ENCODE peak calls at places on chromosomes 4 and X, in eight cellular contexts. B is colonic mucosa; U is DND-41; O is iris pigment epithelial cell; Z is NCI-H774; W is nephron progenitor cell; Y is chondrocyte; S is stimulated activated CD4-positive, alpha-beta T cell treated with anti-CD3 and anti-CD28 coated beads, Interleukin-4, amount 100 ng/mL, for 48 hours. R is an unnamed sample.

GRCh38 chr4:83013420-83013867 is 2.8 kb upstream of the LIN54 start:
- DNase-seq in B (no peak), U (no peak), O (no peak), Z (no peak), W (no peak), Y (no peak), S (no peak), R (no peak)

GRCh38 chrX:104721854-104722253 is 155.9 kb downstream of the IL1RAPL2 start:
- DNase-seq in B (no peak), U (no peak), O (no peak), Z (no peak), W (no peak), Y (no peak), S (no peak), R (no peak)

GRCh38 chrX:147913570-147913969 is 1.9 kb downstream of the FMR1 start:
- DNase-seq in B (no peak), U (no peak), O (no peak), Z (no peak), W (no peak), Y (no peak), S (no peak), R (no peak)

GRCh38 chrX:109684136-109684535 is 48.9 kb downstream of the ACSL4 start:
- DNase-seq in B (no peak), U (no peak), O (peak; percentile 54), Z (no peak), W (no peak), Y (no peak), S (no peak), R (no peak)

GRCh38 chr4:119271361-119272085 is 50.4 kb downstream of the FABP2 start:
- DNase-seq in B (no peak), U (no peak), O (no peak), Z (no peak), W (no peak), Y (no peak), S (no peak), R (no peak)

GRCh38 chr4:126691797-126692196 is 941.0 kb upstream of the INTU start:
- DNase-seq in B (no peak), U (no peak), O (no peak), Z (no peak), W (no peak), Y (no peak), S (no peak), R (no peak)

GRCh38 chrX:23821847-23822246 is 38.9 kb downstream of the SAT1 start:
- DNase-seq in B (no peak), U (no peak), O (no peak), Z (no peak), W (no peak), Y (no peak), S (no peak), R (no peak)

GRCh38 chr4:160364217-160364616 is 1261.3 kb downstream of the RAPGEF2 start:
- DNase-seq in B (no peak), U (no peak), O (no peak), Z (no peak), W (no peak), Y (no peak), S (no peak), R (no peak)

GRCh38 chr4:126071346-126072333 is 756.9 kb downstream of the FAT4 start:
- DNase-seq in B (no peak), U (no peak), O (peak; percentile 86), Z (peak; percentile 52), W (no peak), Y (no peak), S (no peak), R (no peak)

GRCh38 chr4:14856076-14856926 is 146.0 kb upstream of the CPEB2 start:
- DNase-seq in B (peak; percentile 79), U (no peak), O (peak; percentile 100), Z (no peak), W (no peak), Y (no peak), S (peak; percentile 28), R (no peak)

GRCh38 chr4:165684177-165684870 is 188.7 kb upstream of the TLL1 start:
- DNase-seq in B (no peak), U (no peak), O (peak; percentile 60), Z (no peak), W (no peak), Y (no peak), S (no peak), R (no peak)

GRCh38 chrX:136608295-136608933 is 39.5 kb upstream of the CD40LG start:
- DNase-seq in B (peak; percentile 29), U (peak; percentile 55), O (peak; percentile 11), Z (peak; percentile 2), W (peak; percentile 5), Y (no peak), S (peak; percentile 19), R (peak; percentile 7)

GRCh38 chr4:1250527-1250812 is 1.5 kb upstream of the CTBP1 start:
- DNase-seq in B (no peak), U (no peak), O (no peak), Z (no peak), W (no peak), Y (no peak), S (no peak), R (no peak)

GRCh38 chr4:107392951-107393350 is 327.1 kb downstream of the PAPSS1 start:
- DNase-seq in B (peak; percentile 19), U (no peak), O (peak; percentile 30), Z (no peak), W (no peak), Y (no peak), S (no peak), R (no peak)

GRCh38 chr4:142318280-142318679 is 527.8 kb downstream of the INPP4B start:
- DNase-seq in B (no peak), U (no peak), O (no peak), Z (no peak), W (no peak), Y (no peak), S (no peak), R (no peak)

GRCh38 chr4:113762061-113762850 is 718 bp upstream of the CAMK2D start:
- DNase-seq in B (peak; percentile 100), U (peak; percentile 98), O (peak; percentile 100), Z (peak; percentile 90), W (peak; percentile 95), Y (peak; percentile 99), S (peak; percentile 97), R (peak; percentile 97)

GRCh38 chrX:45992402-45993123 is 552.7 kb downstream of the ZNF674 start:
- DNase-seq in B (no peak), U (no peak), O (no peak), Z (no peak), W (no peak), Y (no peak), S (no peak), R (no peak)

GRCh38 chrX:40164751-40165150 is 67.0 kb upstream of the BCOR start:
- DNase-seq in B (no peak), U (no peak), O (no peak), Z (no peak), W (no peak), Y (peak; percentile 47), S (no peak), R (no peak)

GRCh38 chr4:40305329-40306193 is 29.6 kb upstream of the CHRNA9 start:
- DNase-seq in B (no peak), U (peak; percentile 27), O (no peak), Z (no peak), W (no peak), Y (no peak), S (no peak), R (peak; percentile 55)

GRCh38 chrX:41482153-41482850 is 35.2 kb downstream of the NYX start:
- DNase-seq in B (no peak), U (no peak), O (no peak), Z (no peak), W (no peak), Y (no peak), S (no peak), R (no peak)

GRCh38 chr4:177339794-177340374 is 30.2 kb downstream of the NEIL3 start:
- DNase-seq in B (no peak), U (no peak), O (peak; percentile 37), Z (no peak), W (no peak), Y (no peak), S (no peak), R (peak; percentile 0)